ENCODE peak calls at places on chromosomes 7 and 10, in six cellular contexts. One of them, this sample, is unnamed.

GRCh38 chr10:96130326-96130758 is 245 bp downstream of the ZNF518A start:
- DNase-seq in A549: peak
- DNase-seq in mucosa of gallbladder: no peak
- DNase-seq in renal cortical epithelial cell: no peak
- DNase-seq in OCI-LY7: peak
- DNase-seq in stimulated activated CD8-positive, alpha-beta memory T cell treated with anti-CD3 and anti-CD28 coated beads, Interleukin-15, amount 100 ng/mL, for 24 hours: peak
- DNase-seq in this sample: peak

GRCh38 chr7:156603629-156604028 is 36.9 kb upstream of the RNF32 start:
- DNase-seq in renal cortical epithelial cell: no peak
- DNase-seq in OCI-LY7: no peak
- DNase-seq in mucosa of gallbladder: no peak
- DNase-seq in A549: no peak
- DNase-seq in stimulated activated CD8-positive, alpha-beta memory T cell treated with anti-CD3 and anti-CD28 coated beads, Interleukin-15, amount 100 ng/mL, for 24 hours: no peak
- DNase-seq in this sample: no peak

GRCh38 chr7:45447296-45447695 is 126.9 kb upstream of the ADCY1 start:
- DNase-seq in OCI-LY7: no peak
- DNase-seq in mucosa of gallbladder: no peak
- DNase-seq in A549: no peak
- DNase-seq in renal cortical epithelial cell: no peak
- DNase-seq in stimulated activated CD8-positive, alpha-beta memory T cell treated with anti-CD3 and anti-CD28 coated beads, Interleukin-15, amount 100 ng/mL, for 24 hours: no peak
- DNase-seq in this sample: no peak

GRCh38 chr7:16098058-16098457 is 323.3 kb downstream of the CRPPA start:
- DNase-seq in stimulated activated CD8-positive, alpha-beta memory T cell treated with anti-CD3 and anti-CD28 coated beads, Interleukin-15, amount 100 ng/mL, for 24 hours: no peak
- DNase-seq in mucosa of gallbladder: no peak
- DNase-seq in A549: no peak
- DNase-seq in OCI-LY7: no peak
- DNase-seq in renal cortical epithelial cell: no peak
- DNase-seq in this sample: no peak

GRCh38 chr10:22437620-22438588 is 92.6 kb downstream of the SPAG6 start:
- DNase-seq in mucosa of gallbladder: no peak
- DNase-seq in renal cortical epithelial cell: peak
- DNase-seq in A549: no peak
- DNase-seq in stimulated activated CD8-positive, alpha-beta memory T cell treated with anti-CD3 and anti-CD28 coated beads, Interleukin-15, amount 100 ng/mL, for 24 hours: no peak
- DNase-seq in OCI-LY7: no peak
- DNase-seq in this sample: peak

GRCh38 chr10:5595591-5596590 is 70.5 kb downstream of the ASB13 start:
- DNase-seq in mucosa of gallbladder: no peak
- DNase-seq in renal cortical epithelial cell: peak
- DNase-seq in OCI-LY7: no peak
- DNase-seq in stimulated activated CD8-positive, alpha-beta memory T cell treated with anti-CD3 and anti-CD28 coated beads, Interleukin-15, amount 100 ng/mL, for 24 hours: no peak
- DNase-seq in A549: peak
- DNase-seq in this sample: no peak

GRCh38 chr10:120989279-120989678 is 138.1 kb downstream of the WDR11 start:
- DNase-seq in mucosa of gallbladder: no peak
- DNase-seq in A549: no peak
- DNase-seq in renal cortical epithelial cell: no peak
- DNase-seq in OCI-LY7: no peak
- DNase-seq in stimulated activated CD8-positive, alpha-beta memory T cell treated with anti-CD3 and anti-CD28 coated beads, Interleukin-15, amount 100 ng/mL, for 24 hours: no peak
- DNase-seq in this sample: no peak

GRCh38 chr10:30759423-30759822 is 129.9 kb upstream of the LYZL2 start:
- DNase-seq in stimulated activated CD8-positive, alpha-beta memory T cell treated with anti-CD3 and anti-CD28 coated beads, Interleukin-15, amount 100 ng/mL, for 24 hours: no peak
- DNase-seq in renal cortical epithelial cell: peak
- DNase-seq in A549: no peak
- DNase-seq in mucosa of gallbladder: no peak
- DNase-seq in OCI-LY7: no peak
- DNase-seq in this sample: no peak

GRCh38 chr10:116316533-116316932 is 7.7 kb upstream of the CCDC172 start:
- DNase-seq in mucosa of gallbladder: no peak
- DNase-seq in stimulated activated CD8-positive, alpha-beta memory T cell treated with anti-CD3 and anti-CD28 coated beads, Interleukin-15, amount 100 ng/mL, for 24 hours: no peak
- DNase-seq in renal cortical epithelial cell: peak
- DNase-seq in A549: no peak
- DNase-seq in OCI-LY7: no peak
- DNase-seq in this sample: no peak

GRCh38 chr10:3500408-3500856 is 284.6 kb downstream of the KLF6 start:
- DNase-seq in stimulated activated CD8-positive, alpha-beta memory T cell treated with anti-CD3 and anti-CD28 coated beads, Interleukin-15, amount 100 ng/mL, for 24 hours: no peak
- DNase-seq in OCI-LY7: no peak
- DNase-seq in A549: peak
- DNase-seq in renal cortical epithelial cell: peak
- DNase-seq in mucosa of gallbladder: peak
- DNase-seq in this sample: peak

GRCh38 chr7:139901840-139902370 is 72.8 kb downstream of the TBXAS1 start:
- DNase-seq in stimulated activated CD8-positive, alpha-beta memory T cell treated with anti-CD3 and anti-CD28 coated beads, Interleukin-15, amount 100 ng/mL, for 24 hours: no peak
- DNase-seq in A549: no peak
- DNase-seq in mucosa of gallbladder: no peak
- DNase-seq in OCI-LY7: no peak
- DNase-seq in renal cortical epithelial cell: no peak
- DNase-seq in this sample: no peak

This sample was measured in HepG2.